ENCODE peak calls at places on chromosomes 12 and 14, in eight cellular contexts. U is B cell; D is thoracic aorta; V is ovary; R is fibroblast of lung; G is CD4-positive, alpha-beta T cell; W is heart left ventricle; A is mesothelial cell of epicardium. B is an unnamed sample.
A peak's percentile ranks its signal among the peaks of the same experiment; 100 is the strongest.

GRCh38 chr12:108194585-108194984 is 65.5 kb downstream of the WSCD2 start:
- DNase-seq in W (no peak), R (no peak), G (no peak), A (no peak), U (no peak), D (no peak), V (no peak), B (no peak)

GRCh38 chr12:3236345-3237153 is 159.4 kb downstream of the TSPAN9 start:
- DNase-seq in A (no peak), G (no peak), U (no peak), W (peak; percentile 76), D (no peak), R (peak; percentile 61), V (no peak), B (no peak)

GRCh38 chr14:104439625-104440024 is 139.9 kb upstream of the C14orf180 start:
- DNase-seq in V (no peak), W (no peak), U (no peak), A (no peak), R (no peak), D (no peak), G (no peak), B (no peak)

GRCh38 chr12:107330901-107331431 is 237.6 kb upstream of the CRY1 start:
- DNase-seq in G (no peak), W (no peak), R (no peak), A (no peak), V (no peak), D (no peak), U (no peak), B (no peak)

GRCh38 chr12:81759215-81759991 is at the start of gene PPFIA2:
- DNase-seq in R (peak; percentile 30), D (no peak), G (no peak), A (no peak), V (peak; percentile 23), U (no peak), W (no peak), B (peak; percentile 20)

GRCh38 chr14:23366163-23366921 is 1.4 kb upstream of the EFS start:
- DNase-seq in U (no peak), R (peak; percentile 81), V (peak; percentile 83), D (no peak), G (no peak), W (peak; percentile 78), A (peak; percentile 75), B (peak; percentile 97)

GRCh38 chr14:59221558-59221957 is 33.1 kb downstream of the DAAM1 start:
- DNase-seq in D (no peak), W (no peak), U (no peak), R (no peak), V (no peak), G (no peak), A (no peak), B (no peak)

GRCh38 chr12:88996389-88996788 is 355.9 kb downstream of the DUSP6 start:
- DNase-seq in U (no peak), A (no peak), G (no peak), D (no peak), R (no peak), V (no peak), W (no peak), B (no peak)

GRCh38 chr14:81837304-81837703 is 303.7 kb upstream of the SEL1L start:
- DNase-seq in R (no peak), D (no peak), A (no peak), W (no peak), G (no peak), U (no peak), V (no peak), B (no peak)

GRCh38 chr12:98737327-98737722 is 92.2 kb downstream of the APAF1 start:
- DNase-seq in R (no peak), U (no peak), G (no peak), W (no peak), D (no peak), V (no peak), A (no peak), B (no peak)

GRCh38 chr12:98736352-98737326 is 91.5 kb downstream of the APAF1 start:
- DNase-seq in A (no peak), V (no peak), G (no peak), D (no peak), W (no peak), R (peak; percentile 62), U (no peak), B (no peak)

GRCh38 chr12:98735821-98736220 is 90.7 kb downstream of the APAF1 start:
- DNase-seq in V (no peak), D (no peak), U (no peak), W (no peak), R (no peak), G (no peak), A (no peak), B (no peak)

GRCh38 chr12:98738539-98738938 is 93.4 kb downstream of the APAF1 start:
- DNase-seq in G (no peak), R (no peak), V (no peak), U (no peak), W (no peak), A (no peak), D (no peak), B (no peak)

GRCh38 chr12:98738002-98738401 is 92.9 kb downstream of the APAF1 start:
- DNase-seq in V (no peak), R (no peak), U (no peak), G (no peak), D (no peak), W (no peak), A (no peak), B (no peak)
- TF ChIP-seq CTCF in V (no peak), R (no peak), U (no peak), G (no peak), D (no peak), W (no peak), A (no peak), B (no peak)

DNA sequence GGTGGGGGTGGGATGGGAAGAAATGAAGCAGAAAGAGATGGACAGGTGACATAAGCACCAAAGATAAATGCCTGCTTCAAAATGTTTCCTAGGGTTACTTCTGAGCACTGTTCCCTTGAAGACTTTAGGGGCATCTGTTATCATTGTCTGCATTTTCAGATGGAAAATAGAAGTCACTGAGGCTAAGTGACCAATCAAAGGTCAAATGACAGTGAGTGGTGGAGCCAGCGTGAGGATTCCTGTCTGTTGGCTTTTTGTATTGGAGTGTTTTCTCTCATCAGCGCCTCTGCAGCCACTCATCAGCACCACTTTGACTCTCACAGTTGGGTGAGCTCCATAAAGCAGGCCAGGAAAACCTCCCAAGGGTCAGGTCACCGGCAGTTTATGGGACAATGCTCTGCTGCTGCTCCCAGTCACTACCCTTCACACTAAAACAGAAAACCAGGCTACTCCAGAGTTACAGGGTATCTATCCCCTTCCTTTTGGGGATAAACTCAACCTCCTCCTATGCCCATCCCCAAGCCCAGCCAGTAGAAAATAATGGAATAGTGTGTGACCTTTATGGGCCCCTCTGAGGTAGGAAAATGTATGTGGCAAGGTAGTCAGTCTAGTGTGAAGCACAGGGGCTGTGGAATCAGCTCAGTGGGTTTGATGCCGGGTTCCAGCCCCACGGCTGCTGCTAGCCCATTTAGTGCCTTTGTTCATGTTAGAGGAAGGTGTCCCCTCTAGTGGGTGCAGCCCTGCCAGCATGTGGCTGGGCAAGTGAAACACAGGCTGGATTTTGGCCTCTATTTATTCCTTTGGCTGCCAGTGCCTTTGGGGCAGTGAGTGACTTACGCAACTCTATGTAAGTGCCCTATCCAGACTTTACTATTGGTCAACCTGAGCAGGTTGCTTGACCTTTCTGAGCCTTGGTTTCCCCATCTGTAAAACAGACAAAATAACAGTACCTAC is 133.7 kb upstream of the CPM start:
- DNase-seq in W (peak; percentile 56), V (no peak), U (no peak), R (no peak), A (no peak), D (no peak), G (no peak), B (no peak)
- TF ChIP-seq CTCF in W (no peak), V (no peak), U (no peak), R (no peak), A (no peak), D (no peak), G (no peak), B (no peak)

GRCh38 chr14:74179775-74180354 is 59.4 kb upstream of the VSX2 start:
- DNase-seq in U (no peak), A (no peak), D (no peak), R (no peak), W (no peak), G (no peak), V (no peak), B (no peak)

GRCh38 chr14:74176404-74176788 is 62.9 kb upstream of the VSX2 start:
- DNase-seq in U (no peak), R (no peak), A (no peak), G (no peak), V (no peak), D (no peak), W (no peak), B (no peak)
- TF ChIP-seq CTCF in U (no peak), R (no peak), A (no peak), G (no peak), V (no peak), D (no peak), W (no peak), B (no peak)

GRCh38 chr12:124570810-124571209 is 3.4 kb upstream of the NCOR2 start:
- DNase-seq in V (no peak), R (no peak), D (no peak), W (no peak), U (no peak), G (no peak), A (no peak), B (no peak)

GRCh38 chr12:124569375-124570148 is 2.1 kb upstream of the NCOR2 start:
- DNase-seq in R (no peak), A (no peak), G (no peak), U (no peak), W (no peak), D (no peak), V (no peak), B (no peak)

GRCh38 chr12:124567035-124567672 is at the start of gene NCOR2:
- DNase-seq in W (no peak), D (no peak), A (no peak), V (peak; percentile 74), R (no peak), G (peak; percentile 24), U (no peak), B (no peak)

GRCh38 chr12:124567673-124568373 is 411 bp upstream of the NCOR2 start:
- DNase-seq in V (peak; percentile 98), A (peak; percentile 85), W (peak; percentile 98), R (peak; percentile 96), D (peak; percentile 80), U (peak; percentile 79), G (peak; percentile 70), B (peak; percentile 85)

DNA sequence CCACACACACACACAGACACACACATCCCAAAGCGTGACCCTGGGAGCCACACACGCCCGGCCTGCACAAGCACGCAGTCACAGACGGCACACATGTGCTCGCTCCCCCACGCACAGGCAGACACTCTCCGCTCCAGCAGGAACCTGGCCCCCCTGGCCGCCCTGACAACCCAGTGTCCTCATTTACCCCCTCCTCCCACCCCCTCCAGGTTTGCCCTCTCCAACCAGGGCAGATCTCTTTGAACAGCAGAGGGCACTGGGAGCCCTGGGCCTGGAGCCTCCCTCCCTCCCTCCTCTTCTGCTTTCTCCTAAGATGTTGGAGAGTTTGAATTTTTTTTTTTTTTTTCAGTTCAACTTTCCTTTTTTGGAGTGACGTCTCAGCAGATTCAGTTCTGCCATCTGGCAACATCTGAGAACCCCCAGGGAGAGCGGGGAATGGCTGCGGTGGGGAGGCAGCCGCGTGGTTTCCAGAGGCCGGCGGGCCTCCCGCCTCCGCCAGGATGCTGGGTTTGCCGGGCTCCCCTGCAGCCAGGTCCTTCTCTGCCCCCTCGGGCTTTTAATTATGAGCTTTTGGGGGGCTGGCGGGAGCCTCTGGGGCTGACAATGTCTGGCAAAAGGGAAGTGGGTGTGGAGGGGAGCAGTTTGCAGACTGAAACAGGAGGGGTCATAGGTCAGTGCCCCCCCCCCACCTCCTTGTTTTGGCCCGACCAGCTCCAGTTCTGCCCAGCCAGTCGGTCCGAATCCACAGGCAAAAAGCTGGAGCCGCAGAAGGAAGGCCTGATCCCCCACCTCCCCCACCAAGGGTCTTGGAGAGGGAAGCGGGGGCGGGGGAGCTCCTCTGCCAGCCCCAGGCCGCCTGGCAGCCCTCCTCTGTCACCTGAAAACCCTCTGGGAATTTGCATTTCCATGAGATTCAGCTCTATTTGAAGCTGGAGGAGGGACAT is 1.3 kb upstream of the NCOR2 start:
- DNase-seq in D (no peak), V (peak; percentile 83), G (no peak), R (peak; percentile 96), U (peak; percentile 80), W (peak; percentile 87), A (no peak), B (no peak)
- TF ChIP-seq CTCF in D (peak; percentile 34), V (no peak), G (no peak), R (peak; percentile 50), U (no peak), W (peak; percentile 49), A (no peak), B (peak; percentile 52)

B was measured in D721Med.